ENCODE peak calls at places on chromosomes 16 and 17, in nine cellular contexts. K, Q, V, P, M, U, Y, J and R are unnamed samples.

GRCh38 chr16:87033541-87034300 is 283.5 kb downstream of the C16orf95 start:
- DNase-seq in K (no peak), Q (peak; percentile 75), V (no peak), P (no peak), M (no peak), U (no peak), Y (no peak), J (no peak), R (no peak)

GRCh38 chr17:81083125-81083765 is 48.3 kb downstream of the BAIAP2 start:
- DNase-seq in K (no peak), Q (no peak), V (no peak), P (no peak), M (no peak), U (no peak), Y (no peak), J (peak; percentile 88), R (no peak)

GRCh38 chr16:69017036-69017783 is 88.2 kb upstream of the HAS3 start:
- DNase-seq in K (peak; percentile 67), Q (peak; percentile 59), V (no peak), P (peak; percentile 8), M (peak; percentile 69), U (peak; percentile 56), Y (peak; percentile 56), J (no peak), R (no peak)

GRCh38 chr17:77145635-77146632 is 5.2 kb downstream of the SEC14L1 start:
- DNase-seq in K (peak; percentile 80), Q (peak; percentile 83), V (no peak), P (peak; percentile 91), M (no peak), U (no peak), Y (peak; percentile 78), J (peak; percentile 96), R (peak; percentile 63)

GRCh38 chr16:50371036-50371716 is 2.4 kb upstream of the BRD7 start:
- DNase-seq in K (no peak), Q (no peak), V (no peak), P (no peak), M (no peak), U (no peak), Y (no peak), J (no peak), R (no peak)

GRCh38 chr17:31355935-31356334 is 34.5 kb upstream of the EVI2A start:
- DNase-seq in K (no peak), Q (no peak), V (no peak), P (no peak), M (no peak), U (no peak), Y (no peak), J (no peak), R (no peak)

GRCh38 chr16:68400924-68401460 is 47.3 kb downstream of the SMPD3 start:
- DNase-seq in K (no peak), Q (no peak), V (no peak), P (no peak), M (no peak), U (no peak), Y (no peak), J (no peak), R (no peak)

GRCh38 chr16:16071631-16072244 is 122.3 kb downstream of the ABCC1 start:
- DNase-seq in K (no peak), Q (peak; percentile 84), V (no peak), P (no peak), M (no peak), U (no peak), Y (peak; percentile 76), J (peak; percentile 53), R (no peak)

GRCh38 chr16:18816286-18816685 is 14.9 kb upstream of the ARL6IP1 start:
- DNase-seq in K (no peak), Q (no peak), V (no peak), P (no peak), M (no peak), U (no peak), Y (no peak), J (no peak), R (peak; percentile 29)

GRCh38 chr16:11561856-11562255 is 24.9 kb downstream of the LITAF start:
- DNase-seq in K (no peak), Q (no peak), V (no peak), P (no peak), M (no peak), U (no peak), Y (no peak), J (no peak), R (no peak)

GRCh38 chr16:56604966-56605365 is 3.4 kb upstream of the MT2A start:
- DNase-seq in K (no peak), Q (no peak), V (no peak), P (no peak), M (no peak), U (no peak), Y (no peak), J (no peak), R (no peak)

GRCh38 chr16:1940273-1941161 is 2.5 kb downstream of the MSRB1 start:
- DNase-seq in K (no peak), Q (no peak), V (no peak), P (no peak), M (no peak), U (no peak), Y (no peak), J (no peak), R (no peak)

GRCh38 chr16:11196286-11196828 is 59.6 kb downstream of the SOCS1 start:
- DNase-seq in K (peak; percentile 24), Q (no peak), V (no peak), P (no peak), M (no peak), U (no peak), Y (peak; percentile 62), J (no peak), R (no peak)

GRCh38 chr16:70644763-70645597 is 1.4 kb upstream of the IL34 start:
- DNase-seq in K (no peak), Q (no peak), V (no peak), P (no peak), M (no peak), U (no peak), Y (no peak), J (no peak), R (no peak)

GRCh38 chr16:4556580-4556979 is 440 bp downstream of the C16orf96 start:
- DNase-seq in K (no peak), Q (no peak), V (no peak), P (no peak), M (no peak), U (no peak), Y (no peak), J (peak; percentile 40), R (no peak)

GRCh38 chr17:41689497-41690299 is 1.0 kb downstream of the EIF1 start:
- DNase-seq in K (peak; percentile 80), Q (peak; percentile 79), V (no peak), P (peak; percentile 81), M (peak; percentile 79), U (no peak), Y (peak; percentile 72), J (no peak), R (no peak)

GRCh38 chr17:20896153-20896649 is 146.6 kb downstream of the USP22 start:
- DNase-seq in K (peak; percentile 3), Q (peak; percentile 40), V (no peak), P (peak; percentile 6), M (peak; percentile 13), U (no peak), Y (no peak), J (peak; percentile 5), R (peak; percentile 17)

GRCh38 chr17:16380640-16381495 is at the start of gene UBB:
- DNase-seq in K (peak; percentile 99), Q (peak; percentile 99), V (peak; percentile 95), P (peak; percentile 99), M (peak; percentile 100), U (peak; percentile 94), Y (peak; percentile 99), J (peak; percentile 98), R (peak; percentile 97)
- TF ChIP-seq CTCF in K (no peak), Q (no peak), V (peak; percentile 8), P (peak; percentile 23), M (no peak), U (no peak), Y (no peak), J (no peak), R (no peak)

GRCh38 chr16:89052191-89052787 is 41.4 kb upstream of the ACSF3 start:
- DNase-seq in K (no peak), Q (no peak), V (no peak), P (no peak), M (no peak), U (peak; percentile 19), Y (no peak), J (no peak), R (no peak)
- TF ChIP-seq CTCF in K (no peak), Q (no peak), V (no peak), P (no peak), M (no peak), U (no peak), Y (no peak), J (no peak), R (no peak)

GRCh38 chr17:47941246-47941997 is at the start of gene PNPO:
- DNase-seq in K (peak; percentile 99), Q (peak; percentile 98), V (peak; percentile 86), P (peak; percentile 98), M (peak; percentile 99), U (peak; percentile 99), Y (peak; percentile 96), J (peak; percentile 96), R (peak; percentile 97)
- TF ChIP-seq CTCF in K (no peak), Q (no peak), V (peak; percentile 10), P (no peak), M (no peak), U (no peak), Y (no peak), J (no peak), R (peak; percentile 5)

DNA sequence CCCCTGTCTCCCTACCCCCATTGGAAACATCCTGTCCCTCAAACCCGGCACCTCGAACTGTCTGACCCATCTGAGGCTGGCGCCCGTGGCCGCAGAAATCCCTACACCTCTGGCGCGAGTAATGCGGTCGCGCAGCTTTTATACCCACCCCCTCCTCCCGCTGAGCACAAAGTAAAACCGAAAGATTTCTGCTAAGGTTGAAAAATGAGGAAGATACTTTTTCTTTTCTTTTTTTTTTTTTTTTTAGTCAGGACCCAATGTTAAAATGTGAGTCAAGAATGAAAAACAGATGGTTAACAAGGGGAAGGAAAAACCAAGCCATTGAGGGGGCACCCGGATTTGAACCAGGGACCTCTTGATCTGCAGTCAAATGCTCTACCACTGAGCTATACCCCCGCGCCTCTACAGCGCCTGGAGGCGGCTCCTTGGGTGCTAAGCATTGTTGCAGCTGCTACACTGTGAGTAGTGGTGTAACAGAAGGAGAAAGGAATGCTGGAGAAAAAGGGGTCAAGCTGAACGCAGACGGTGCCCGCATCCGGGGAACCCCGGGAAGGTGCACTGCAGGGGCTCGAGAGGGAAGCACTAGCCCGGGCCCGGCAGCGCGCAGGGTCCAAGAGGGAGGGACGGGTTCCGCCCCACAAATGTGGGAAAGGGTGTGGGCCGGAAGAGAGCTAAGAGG is 751 bp upstream of the LASP1 start:
- DNase-seq in K (peak; percentile 94), Q (peak; percentile 90), V (no peak), P (peak; percentile 93), M (peak; percentile 92), U (peak; percentile 85), Y (peak; percentile 90), J (peak; percentile 91), R (peak; percentile 90)
- TF ChIP-seq CTCF in K (peak; percentile 25), Q (peak; percentile 37), V (peak; percentile 35), P (peak; percentile 26), M (peak; percentile 51), U (peak; percentile 64), Y (no peak), J (no peak), R (peak; percentile 24)